ENCODE peak calls at places on chromosomes 1 and 21, in ten cellular contexts. R is lower leg skin, Y is uterus, H is NB4, V is stomach, D is suprapubic skin, P is endothelial cell of umbilical vein, U is GM12878, X is right lobe of liver, G is prostate gland. M is an unnamed sample.

GRCh38 chr1:229803601-229804217 is 177.7 kb downstream of the URB2 start:
- DNase-seq in G (peak; percentile 12), X (no peak), V (no peak), R (no peak), P (no peak), Y (no peak), H (no peak), U (no peak), D (no peak), M (no peak)

GRCh38 chr1:213724640-213725536 is 262.9 kb upstream of the PROX1 start:
- DNase-seq in V (no peak), P (peak; percentile 82), U (no peak), Y (peak; percentile 35), X (peak; percentile 69), G (peak; percentile 36), R (peak; percentile 37), H (peak; percentile 16), D (no peak), M (no peak)

GRCh38 chr1:99662581-99663208 is 16.8 kb downstream of the PALMD start:
- DNase-seq in R (peak; percentile 87), V (no peak), D (peak; percentile 87), Y (peak; percentile 85), X (no peak), H (no peak), U (no peak), P (peak; percentile 37), G (peak; percentile 51), M (no peak)

GRCh38 chr1:51664412-51665240 is 47.7 kb downstream of the OSBPL9 start:
- DNase-seq in U (no peak), G (no peak), Y (no peak), R (no peak), P (no peak), X (no peak), D (no peak), V (no peak), H (no peak), M (no peak)

GRCh38 chr1:201251851-201252430 is 31.4 kb upstream of the PKP1 start:
- DNase-seq in D (peak; percentile 72), V (no peak), G (no peak), Y (no peak), X (no peak), R (no peak), P (no peak), U (no peak), H (no peak), M (no peak)

GRCh38 chr1:206809504-206810084 is 37.3 kb upstream of the IL10 start:
- DNase-seq in U (no peak), Y (no peak), H (peak; percentile 63), P (peak; percentile 26), X (no peak), V (peak; percentile 50), D (no peak), R (no peak), G (peak; percentile 10), M (no peak)

GRCh38 chr1:223363856-223364684 is at the start of gene SUSD4:
- DNase-seq in V (peak; percentile 82), H (peak; percentile 23), R (no peak), Y (no peak), D (no peak), P (no peak), X (peak; percentile 67), U (no peak), G (peak; percentile 51), M (peak; percentile 85)

GRCh38 chr1:240575976-240576666 is 35.8 kb downstream of the GREM2 start:
- DNase-seq in G (no peak), X (no peak), U (peak; percentile 13), P (no peak), H (peak; percentile 47), R (peak; percentile 34), D (no peak), V (no peak), Y (no peak), M (no peak)

GRCh38 chr1:11729498-11730428 is 6.2 kb upstream of the AGTRAP start:
- DNase-seq in X (peak; percentile 28), G (no peak), Y (no peak), U (no peak), P (no peak), R (no peak), V (no peak), D (no peak), H (peak; percentile 74), M (peak; percentile 81)

GRCh38 chr1:154937988-154938386 is 1.5 kb upstream of the PMVK start:
- DNase-seq in U (no peak), R (no peak), V (no peak), G (no peak), X (no peak), H (no peak), D (no peak), Y (no peak), P (no peak), M (no peak)

GRCh38 chr1:154937051-154937987 is 800 bp upstream of the PMVK start:
- DNase-seq in H (peak; percentile 94), R (peak; percentile 85), Y (peak; percentile 89), G (peak; percentile 87), U (peak; percentile 82), X (peak; percentile 92), V (peak; percentile 91), P (peak; percentile 96), D (peak; percentile 97), M (peak; percentile 96)

GRCh38 chr1:154935749-154936415 is 637 bp downstream of the PMVK start:
- DNase-seq in V (peak; percentile 35), D (no peak), P (no peak), H (no peak), Y (no peak), R (no peak), G (no peak), X (no peak), U (no peak), M (no peak)

GRCh38 chr1:154934358-154934948 is 2.1 kb downstream of the PMVK start:
- DNase-seq in X (no peak), V (no peak), H (no peak), R (no peak), Y (no peak), P (no peak), G (no peak), D (no peak), U (no peak), M (no peak)

DNA sequence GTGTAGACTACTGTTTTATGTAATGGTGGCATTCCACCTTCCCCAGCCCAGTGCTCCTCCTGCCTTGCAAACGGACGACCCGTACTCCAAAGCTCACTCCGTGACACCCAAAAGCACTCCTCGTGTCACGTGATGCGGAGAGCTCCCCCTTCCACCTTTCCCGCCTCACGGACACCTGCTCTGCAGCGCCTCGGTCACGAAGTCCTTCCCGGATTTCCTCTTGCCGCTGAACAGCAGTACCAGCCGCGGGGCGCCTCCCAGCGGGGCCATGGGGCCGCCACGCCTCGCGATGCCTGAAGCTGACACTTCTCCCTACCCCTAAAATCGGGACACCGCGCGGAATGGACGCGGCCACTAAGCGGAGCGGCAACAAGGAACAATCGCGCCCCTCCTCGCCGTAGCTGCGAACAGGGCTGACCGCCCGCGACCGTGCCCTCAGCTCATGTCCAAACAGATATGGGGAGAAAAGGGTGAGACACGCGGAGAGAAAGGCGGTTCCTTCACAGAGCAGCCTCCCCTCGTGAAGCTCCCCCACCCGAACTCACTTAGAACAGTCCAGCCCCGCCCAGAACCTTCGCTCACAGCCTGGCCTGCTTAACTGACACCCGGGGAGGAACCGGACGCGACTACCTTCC is at the start of gene PMVK:
- DNase-seq in X (peak; percentile 95), Y (peak; percentile 93), U (peak; percentile 84), D (peak; percentile 99), V (peak; percentile 96), P (peak; percentile 94), G (peak; percentile 96), R (peak; percentile 95), H (peak; percentile 96), M (peak; percentile 98)
- TF ChIP-seq POLR2A in X (peak; percentile 92), Y (peak; percentile 58), U (peak; percentile 95), D (no peak), V (peak; percentile 45), P (peak; percentile 73), G (peak; percentile 70), R (no peak), H (peak; percentile 77), M (no peak)

DNA sequence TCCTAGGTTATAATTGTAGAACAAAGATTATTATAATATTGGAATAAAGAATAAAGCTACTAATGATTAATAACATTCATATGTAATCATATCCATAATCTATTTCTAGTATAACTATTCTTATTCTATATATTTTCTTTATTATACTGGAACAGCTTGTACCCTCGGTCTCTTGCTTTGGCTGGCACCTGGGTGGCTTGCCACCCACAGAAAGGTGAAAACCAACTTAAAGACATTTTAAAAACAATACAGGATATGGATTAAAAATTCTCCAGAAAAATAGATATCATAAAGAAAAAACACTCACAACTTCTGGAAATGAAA is 80.0 kb upstream of the PRRC2C start:
- DNase-seq in Y (no peak), X (no peak), V (no peak), U (no peak), H (no peak), G (no peak), P (no peak), R (no peak), D (no peak), M (no peak)
- TF ChIP-seq CTCF in Y (no peak), X (no peak), V (no peak), U (no peak), H (no peak), G (no peak), P (no peak), R (no peak), D (no peak), M (no peak)

GRCh38 chr21:32147041-32147440 is 131.8 kb downstream of the MIS18A start:
- DNase-seq in X (no peak), G (no peak), P (no peak), H (no peak), U (no peak), Y (no peak), D (no peak), R (no peak), V (no peak), M (no peak)
- TF ChIP-seq POLR2A in X (no peak), G (no peak), P (no peak), H (no peak), U (no peak), Y (no peak), D (no peak), R (no peak), V (no peak), M (no peak)

DNA sequence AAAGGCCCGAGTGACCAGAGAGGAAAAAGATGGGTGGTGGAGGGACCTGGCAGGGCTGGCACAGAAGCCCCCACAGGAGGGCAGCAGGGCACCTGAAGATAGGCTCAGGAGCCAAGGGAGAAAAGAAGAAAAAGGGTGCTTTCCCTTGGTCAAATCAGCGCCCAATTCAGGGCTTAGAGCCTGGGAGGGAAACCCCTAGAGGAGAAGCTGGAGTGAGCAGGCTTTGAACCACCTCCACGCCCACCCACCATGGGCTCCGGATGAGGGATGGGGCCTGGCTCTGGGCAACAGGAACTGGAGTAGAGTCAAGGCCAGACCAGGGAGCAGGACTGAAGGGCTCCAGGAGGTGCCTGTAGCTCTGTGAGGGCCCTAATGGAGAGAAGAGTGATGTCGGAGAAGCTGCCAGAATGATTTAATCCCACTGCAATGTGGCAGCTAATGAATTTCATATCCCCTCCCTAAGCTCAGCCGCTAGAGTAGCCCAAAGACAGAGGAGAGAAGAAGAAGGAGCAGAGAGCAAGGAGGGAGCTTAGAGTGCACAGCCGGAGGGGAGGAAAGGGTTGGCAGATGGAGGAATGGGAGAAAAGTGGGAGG is 12.0 kb upstream of the PRELP start:
- DNase-seq in X (no peak), Y (no peak), P (no peak), G (no peak), R (no peak), H (no peak), D (no peak), V (no peak), U (no peak), M (no peak)
- TF ChIP-seq CTCF in X (no peak), Y (no peak), P (no peak), G (no peak), R (no peak), H (no peak), D (no peak), V (no peak), U (peak; percentile 41), M (no peak)

M was measured in spleen.